ENCODE peak calls at places on chromosomes 13 and 19, in nine cellular contexts. J, L, I, X, O, P, D, Z and H are unnamed samples.
A peak's percentile ranks its signal among the peaks of the same experiment; 100 is the strongest.

GRCh38 chr13:19606152-19606551 is 27.3 kb upstream of the MPHOSPH8 start:
- DNase-seq in J (no peak), L (no peak), I (no peak), X (no peak), O (no peak), P (no peak), D (no peak), Z (peak; percentile 17), H (no peak)

GRCh38 chr13:113090415-113090770 is 15.2 kb upstream of the F7 start:
- DNase-seq in J (peak; percentile 9), L (peak; percentile 50), I (no peak), X (no peak), O (no peak), P (no peak), D (no peak), Z (no peak), H (no peak)

GRCh38 chr19:8515317-8515716 is 1.4 kb upstream of the ZNF414 start:
- DNase-seq in J (no peak), L (no peak), I (no peak), X (no peak), O (no peak), P (peak; percentile 25), D (no peak), Z (no peak), H (no peak)

GRCh38 chr13:110012102-110012739 is 225.8 kb upstream of the IRS2 start:
- DNase-seq in J (no peak), L (no peak), I (peak; percentile 97), X (peak; percentile 22), O (peak; percentile 100), P (no peak), D (no peak), Z (peak; percentile 91), H (no peak)

GRCh38 chr13:110228936-110229904 is 77.7 kb downstream of the COL4A1 start:
- DNase-seq in J (no peak), L (no peak), I (no peak), X (no peak), O (no peak), P (no peak), D (no peak), Z (no peak), H (no peak)

GRCh38 chr13:83499286-83499685 is 383.0 kb downstream of the SLITRK1 start:
- DNase-seq in J (no peak), L (no peak), I (no peak), X (no peak), O (no peak), P (no peak), D (no peak), Z (peak; percentile 4), H (no peak)

GRCh38 chr19:1936916-1937610 is 3.9 kb upstream of the CSNK1G2 start:
- DNase-seq in J (no peak), L (no peak), I (no peak), X (no peak), O (no peak), P (no peak), D (no peak), Z (no peak), H (no peak)

GRCh38 chr19:58000677-58001076 is 1.9 kb downstream of the ZNF606 start:
- DNase-seq in J (no peak), L (no peak), I (no peak), X (no peak), O (no peak), P (no peak), D (no peak), Z (no peak), H (no peak)

GRCh38 chr19:40674291-40674690 is 16.2 kb downstream of the NUMBL start:
- DNase-seq in J (no peak), L (no peak), I (peak; percentile 32), X (no peak), O (no peak), P (no peak), D (no peak), Z (no peak), H (no peak)

GRCh38 chr19:55549500-55550320 is 4.4 kb upstream of the SBK3 start:
- DNase-seq in J (no peak), L (no peak), I (peak; percentile 79), X (peak; percentile 56), O (peak; percentile 89), P (no peak), D (peak; percentile 50), Z (peak; percentile 88), H (peak; percentile 40)

GRCh38 chr19:7900931-7901330 is 2.7 kb upstream of the MAP2K7 start:
- DNase-seq in J (no peak), L (no peak), I (no peak), X (no peak), O (no peak), P (no peak), D (no peak), Z (no peak), H (no peak)